ENCODE peak calls at places on chromosomes 6 and 20, in six cellular contexts. One of them, this sample, is unnamed.

GRCh38 chr6:31203345-31203979 is 33.0 kb upstream of the POU5F1 start:
- DNase-seq in HS-5: no peak
- DNase-seq in GM12891: no peak
- DNase-seq in central memory CD4-positive, alpha-beta T cell: no peak
- DNase-seq in tibial artery: no peak
- DNase-seq in breast epithelium: peak
- DNase-seq in this sample: peak

GRCh38 chr20:20843982-20844381 is 131.5 kb upstream of the RALGAPA2 start:
- DNase-seq in HS-5: no peak
- DNase-seq in GM12891: no peak
- DNase-seq in central memory CD4-positive, alpha-beta T cell: no peak
- DNase-seq in tibial artery: no peak
- DNase-seq in breast epithelium: no peak
- DNase-seq in this sample: no peak

GRCh38 chr6:152453421-152453820 is 183.7 kb downstream of the SYNE1 start:
- DNase-seq in HS-5: no peak
- DNase-seq in GM12891: no peak
- DNase-seq in central memory CD4-positive, alpha-beta T cell: no peak
- DNase-seq in tibial artery: no peak
- DNase-seq in breast epithelium: no peak
- DNase-seq in this sample: no peak

GRCh38 chr20:18304618-18305017 is 16.3 kb downstream of the ZNF133 start:
- DNase-seq in HS-5: no peak
- DNase-seq in GM12891: no peak
- DNase-seq in central memory CD4-positive, alpha-beta T cell: no peak
- DNase-seq in tibial artery: no peak
- DNase-seq in breast epithelium: no peak
- DNase-seq in this sample: no peak

GRCh38 chr6:19337103-19337502 is 500.1 kb upstream of the ID4 start:
- DNase-seq in HS-5: no peak
- DNase-seq in GM12891: no peak
- DNase-seq in central memory CD4-positive, alpha-beta T cell: no peak
- DNase-seq in tibial artery: no peak
- DNase-seq in breast epithelium: no peak
- DNase-seq in this sample: no peak

GRCh38 chr6:42694586-42694985 is 27.8 kb downstream of the PRPH2 start:
- DNase-seq in HS-5: peak
- DNase-seq in GM12891: no peak
- DNase-seq in central memory CD4-positive, alpha-beta T cell: no peak
- DNase-seq in tibial artery: no peak
- DNase-seq in breast epithelium: no peak
- DNase-seq in this sample: no peak

GRCh38 chr6:10166031-10166430 is 248.8 kb downstream of the TFAP2A start:
- DNase-seq in HS-5: no peak
- DNase-seq in GM12891: no peak
- DNase-seq in central memory CD4-positive, alpha-beta T cell: no peak
- DNase-seq in tibial artery: no peak
- DNase-seq in breast epithelium: no peak
- DNase-seq in this sample: peak

GRCh38 chr6:18893540-18894269 is 506.6 kb downstream of the RNF144B start:
- DNase-seq in HS-5: no peak
- DNase-seq in GM12891: no peak
- DNase-seq in central memory CD4-positive, alpha-beta T cell: no peak
- DNase-seq in tibial artery: no peak
- DNase-seq in breast epithelium: no peak
- DNase-seq in this sample: no peak

GRCh38 chr6:105989178-105989577 is 97.0 kb upstream of the PRDM1 start:
- DNase-seq in HS-5: no peak
- DNase-seq in GM12891: no peak
- DNase-seq in central memory CD4-positive, alpha-beta T cell: no peak
- DNase-seq in tibial artery: no peak
- DNase-seq in breast epithelium: no peak
- DNase-seq in this sample: no peak

GRCh38 chr6:73031094-73031782 is 194.1 kb downstream of the KHDC1L start:
- DNase-seq in HS-5: no peak
- DNase-seq in GM12891: no peak
- DNase-seq in central memory CD4-positive, alpha-beta T cell: no peak
- DNase-seq in tibial artery: no peak
- DNase-seq in breast epithelium: no peak
- DNase-seq in this sample: no peak

GRCh38 chr6:16841241-16841640 is 80.0 kb upstream of the ATXN1 start:
- DNase-seq in HS-5: peak
- DNase-seq in GM12891: no peak
- DNase-seq in central memory CD4-positive, alpha-beta T cell: no peak
- DNase-seq in tibial artery: no peak
- DNase-seq in breast epithelium: no peak
- DNase-seq in this sample: no peak

GRCh38 chr6:44386929-44387345 is 569 bp upstream of the CDC5L start:
- DNase-seq in HS-5: no peak
- DNase-seq in GM12891: no peak
- DNase-seq in central memory CD4-positive, alpha-beta T cell: no peak
- DNase-seq in tibial artery: no peak
- DNase-seq in breast epithelium: no peak
- DNase-seq in this sample: peak

GRCh38 chr6:116397960-116398359 is 27.2 kb downstream of the DSE start:
- DNase-seq in HS-5: no peak
- DNase-seq in GM12891: no peak
- DNase-seq in central memory CD4-positive, alpha-beta T cell: no peak
- DNase-seq in tibial artery: no peak
- DNase-seq in breast epithelium: no peak
- DNase-seq in this sample: no peak

GRCh38 chr6:12605888-12606345 is 110.7 kb upstream of the PHACTR1 start:
- DNase-seq in HS-5: peak
- DNase-seq in GM12891: no peak
- DNase-seq in central memory CD4-positive, alpha-beta T cell: peak
- DNase-seq in tibial artery: peak
- DNase-seq in breast epithelium: peak
- DNase-seq in this sample: peak

GRCh38 chr6:140774080-140774505 is 1358.6 kb upstream of the GJE1 start:
- DNase-seq in HS-5: peak
- DNase-seq in GM12891: no peak
- DNase-seq in central memory CD4-positive, alpha-beta T cell: no peak
- DNase-seq in tibial artery: no peak
- DNase-seq in breast epithelium: no peak
- DNase-seq in this sample: no peak

GRCh38 chr6:3455121-3455489 is 1.7 kb downstream of the SLC22A23 start:
- DNase-seq in HS-5: no peak
- DNase-seq in GM12891: no peak
- DNase-seq in central memory CD4-positive, alpha-beta T cell: peak
- DNase-seq in tibial artery: no peak
- DNase-seq in breast epithelium: no peak
- DNase-seq in this sample: no peak

GRCh38 chr20:38272961-38273360 is 12.4 kb upstream of the KIAA1755 start:
- DNase-seq in HS-5: peak
- DNase-seq in GM12891: no peak
- DNase-seq in central memory CD4-positive, alpha-beta T cell: no peak
- DNase-seq in tibial artery: no peak
- DNase-seq in breast epithelium: no peak
- DNase-seq in this sample: no peak

GRCh38 chr6:78701407-78701806 is 165.9 kb upstream of the IRAK1BP1 start:
- DNase-seq in HS-5: peak
- DNase-seq in GM12891: no peak
- DNase-seq in central memory CD4-positive, alpha-beta T cell: no peak
- DNase-seq in tibial artery: no peak
- DNase-seq in breast epithelium: no peak
- DNase-seq in this sample: no peak

GRCh38 chr6:29014729-29015608 is 9.9 kb upstream of the ZNF311 start:
- DNase-seq in HS-5: no peak
- DNase-seq in GM12891: no peak
- DNase-seq in central memory CD4-positive, alpha-beta T cell: peak
- DNase-seq in tibial artery: no peak
- DNase-seq in breast epithelium: no peak
- DNase-seq in this sample: no peak

GRCh38 chr20:61527626-61528025 is 275.6 kb downstream of the CDH4 start:
- DNase-seq in HS-5: no peak
- DNase-seq in GM12891: no peak
- DNase-seq in central memory CD4-positive, alpha-beta T cell: no peak
- DNase-seq in tibial artery: no peak
- DNase-seq in breast epithelium: no peak
- DNase-seq in this sample: no peak

GRCh38 chr20:50438986-50439407 is 71.2 kb upstream of the PTPN1 start:
- DNase-seq in HS-5: peak
- DNase-seq in GM12891: no peak
- DNase-seq in central memory CD4-positive, alpha-beta T cell: no peak
- DNase-seq in tibial artery: no peak
- DNase-seq in breast epithelium: peak
- DNase-seq in this sample: no peak

GRCh38 chr6:100269189-100269588 is 195.5 kb downstream of the SIM1 start:
- DNase-seq in HS-5: peak
- DNase-seq in GM12891: no peak
- DNase-seq in central memory CD4-positive, alpha-beta T cell: no peak
- DNase-seq in tibial artery: no peak
- DNase-seq in breast epithelium: no peak
- DNase-seq in this sample: no peak

GRCh38 chr20:25285091-25285647 is 37.3 kb downstream of the PYGB start:
- DNase-seq in HS-5: no peak
- DNase-seq in GM12891: no peak
- DNase-seq in central memory CD4-positive, alpha-beta T cell: no peak
- DNase-seq in tibial artery: peak
- DNase-seq in breast epithelium: peak
- DNase-seq in this sample: no peak

GRCh38 chr6:107821591-107821990 is 2.5 kb downstream of the SCML4 start:
- DNase-seq in HS-5: no peak
- DNase-seq in GM12891: no peak
- DNase-seq in central memory CD4-positive, alpha-beta T cell: no peak
- DNase-seq in tibial artery: no peak
- DNase-seq in breast epithelium: no peak
- DNase-seq in this sample: no peak

GRCh38 chr6:149716181-149716580 is 1.7 kb downstream of the LATS1 start:
- DNase-seq in HS-5: no peak
- DNase-seq in GM12891: no peak
- DNase-seq in central memory CD4-positive, alpha-beta T cell: no peak
- DNase-seq in tibial artery: no peak
- DNase-seq in breast epithelium: no peak
- DNase-seq in this sample: peak

GRCh38 chr6:123105561-123105960 is 109.5 kb downstream of the CLVS2 start:
- DNase-seq in HS-5: no peak
- DNase-seq in GM12891: no peak
- DNase-seq in central memory CD4-positive, alpha-beta T cell: no peak
- DNase-seq in tibial artery: no peak
- DNase-seq in breast epithelium: no peak
- DNase-seq in this sample: no peak

GRCh38 chr6:46490425-46491200 is 636 bp downstream of the RCAN2 start:
- DNase-seq in HS-5: no peak
- DNase-seq in GM12891: peak
- DNase-seq in central memory CD4-positive, alpha-beta T cell: no peak
- DNase-seq in tibial artery: peak
- DNase-seq in breast epithelium: no peak
- DNase-seq in this sample: peak

GRCh38 chr20:38875170-38875993 is 50.8 kb upstream of the FAM83D start:
- DNase-seq in HS-5: no peak
- DNase-seq in GM12891: peak
- DNase-seq in central memory CD4-positive, alpha-beta T cell: peak
- DNase-seq in tibial artery: no peak
- DNase-seq in breast epithelium: no peak
- DNase-seq in this sample: peak

GRCh38 chr6:169975286-169975685 is 223.9 kb downstream of the ERMARD start:
- DNase-seq in HS-5: no peak
- DNase-seq in GM12891: no peak
- DNase-seq in central memory CD4-positive, alpha-beta T cell: no peak
- DNase-seq in tibial artery: peak
- DNase-seq in breast epithelium: no peak
- DNase-seq in this sample: no peak

This sample was measured in OCI-LY7.